ENCODE peak calls at places on chromosome 20, in six cellular contexts. One of them, this sample, is unnamed.

GRCh38 chr20:61230-61629 is 26.2 kb upstream of the DEFB125 start:
- DNase-seq in esophagus squamous epithelium: no peak
- DNase-seq in fibroblast of pulmonary artery: no peak
- DNase-seq in HFFc6: no peak
- DNase-seq in cardiac muscle cell: no peak
- DNase-seq in A549: no peak
- DNase-seq in this sample: no peak

GRCh38 chr20:58555078-58555765 is 40.0 kb upstream of the APCDD1L start:
- DNase-seq in esophagus squamous epithelium: no peak
- DNase-seq in fibroblast of pulmonary artery: peak
- DNase-seq in HFFc6: peak
- DNase-seq in cardiac muscle cell: no peak
- DNase-seq in A549: peak
- DNase-seq in this sample: no peak

GRCh38 chr20:45776931-45777330 is 14.8 kb downstream of the WFDC3 start:
- DNase-seq in esophagus squamous epithelium: no peak
- DNase-seq in fibroblast of pulmonary artery: no peak
- DNase-seq in HFFc6: no peak
- DNase-seq in cardiac muscle cell: no peak
- DNase-seq in A549: no peak
- DNase-seq in this sample: no peak

GRCh38 chr20:36202891-36203338 is 33.4 kb upstream of the AAR2 start:
- DNase-seq in esophagus squamous epithelium: no peak
- DNase-seq in fibroblast of pulmonary artery: peak
- DNase-seq in HFFc6: peak
- DNase-seq in cardiac muscle cell: peak
- DNase-seq in A549: peak
- DNase-seq in this sample: peak

GRCh38 chr20:25023316-25023715 is 30.8 kb upstream of the APMAP start:
- DNase-seq in esophagus squamous epithelium: no peak
- DNase-seq in fibroblast of pulmonary artery: no peak
- DNase-seq in HFFc6: no peak
- DNase-seq in cardiac muscle cell: no peak
- DNase-seq in A549: no peak
- DNase-seq in this sample: no peak

GRCh38 chr20:59665656-59666555 is 61.6 kb downstream of the PHACTR3 start:
- DNase-seq in esophagus squamous epithelium: no peak
- DNase-seq in fibroblast of pulmonary artery: no peak
- DNase-seq in HFFc6: no peak
- DNase-seq in cardiac muscle cell: no peak
- DNase-seq in A549: no peak
- DNase-seq in this sample: peak

GRCh38 chr20:56200456-56200855 is 48.1 kb upstream of the MC3R start:
- DNase-seq in esophagus squamous epithelium: no peak
- DNase-seq in fibroblast of pulmonary artery: no peak
- DNase-seq in HFFc6: no peak
- DNase-seq in cardiac muscle cell: no peak
- DNase-seq in A549: no peak
- DNase-seq in this sample: no peak

GRCh38 chr20:58094160-58094559 is 134.3 kb downstream of the ANKRD60 start:
- DNase-seq in esophagus squamous epithelium: no peak
- DNase-seq in fibroblast of pulmonary artery: no peak
- DNase-seq in HFFc6: no peak
- DNase-seq in cardiac muscle cell: no peak
- DNase-seq in A549: no peak
- DNase-seq in this sample: no peak

GRCh38 chr20:60784321-60784720 is 467.7 kb upstream of the CDH4 start:
- DNase-seq in esophagus squamous epithelium: no peak
- DNase-seq in fibroblast of pulmonary artery: no peak
- DNase-seq in HFFc6: no peak
- DNase-seq in cardiac muscle cell: no peak
- DNase-seq in A549: no peak
- DNase-seq in this sample: no peak

GRCh38 chr20:38804682-38805501 is 605 bp upstream of the PPP1R16B start:
- DNase-seq in esophagus squamous epithelium: no peak
- DNase-seq in fibroblast of pulmonary artery: peak
- DNase-seq in HFFc6: no peak
- DNase-seq in cardiac muscle cell: no peak
- DNase-seq in A549: no peak
- DNase-seq in this sample: no peak

GRCh38 chr20:36339646-36340592 is 33.8 kb downstream of the DLGAP4 start:
- DNase-seq in esophagus squamous epithelium: no peak
- DNase-seq in fibroblast of pulmonary artery: no peak
- DNase-seq in HFFc6: no peak
- DNase-seq in cardiac muscle cell: no peak
- DNase-seq in A549: no peak
- DNase-seq in this sample: no peak

GRCh38 chr20:35269055-35269781 is 8.7 kb downstream of the MMP24OS start:
- DNase-seq in esophagus squamous epithelium: no peak
- DNase-seq in fibroblast of pulmonary artery: peak
- DNase-seq in HFFc6: peak
- DNase-seq in cardiac muscle cell: peak
- DNase-seq in A549: peak
- DNase-seq in this sample: no peak

DNA sequence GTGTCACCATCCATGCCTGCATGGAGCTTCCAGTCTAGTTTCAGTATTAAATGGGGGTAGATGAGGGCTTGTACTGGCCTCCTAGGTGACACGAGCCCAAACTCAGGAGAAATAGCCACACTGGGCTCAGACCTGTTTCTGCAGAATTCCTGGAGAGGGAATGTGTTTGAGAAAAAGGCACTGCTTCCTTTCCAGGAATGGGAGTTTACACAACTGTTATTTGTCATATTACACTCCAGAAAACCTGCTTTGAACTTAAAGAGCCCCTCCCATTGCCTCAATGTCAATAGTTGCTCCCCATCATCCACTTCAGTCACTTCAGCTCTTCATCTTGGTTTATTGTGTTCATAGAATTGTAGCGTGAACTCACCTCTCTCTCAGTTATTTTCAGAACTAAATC is 151.5 kb downstream of the CFAP61 start:
- DNase-seq in esophagus squamous epithelium: no peak
- DNase-seq in fibroblast of pulmonary artery: no peak
- DNase-seq in HFFc6: no peak
- DNase-seq in cardiac muscle cell: no peak
- DNase-seq in A549: no peak
- DNase-seq in this sample: no peak
- TF ChIP-seq CTCF in esophagus squamous epithelium: no peak
- TF ChIP-seq CTCF in fibroblast of pulmonary artery: no peak
- TF ChIP-seq CTCF in HFFc6: no peak
- TF ChIP-seq CTCF in cardiac muscle cell: no peak
- TF ChIP-seq CTCF in A549: no peak
- TF ChIP-seq CTCF in this sample: no peak

GRCh38 chr20:49459684-49460083 is 22.8 kb downstream of the KCNB1 start:
- DNase-seq in esophagus squamous epithelium: no peak
- DNase-seq in fibroblast of pulmonary artery: no peak
- DNase-seq in HFFc6: no peak
- DNase-seq in cardiac muscle cell: no peak
- DNase-seq in A549: no peak
- DNase-seq in this sample: no peak
- TF ChIP-seq CTCF in esophagus squamous epithelium: no peak
- TF ChIP-seq CTCF in fibroblast of pulmonary artery: no peak
- TF ChIP-seq CTCF in HFFc6: no peak
- TF ChIP-seq CTCF in cardiac muscle cell: no peak
- TF ChIP-seq CTCF in A549: no peak
- TF ChIP-seq CTCF in this sample: no peak

GRCh38 chr20:53547664-53548239 is 45.9 kb downstream of the ZNF217 start:
- DNase-seq in esophagus squamous epithelium: no peak
- DNase-seq in fibroblast of pulmonary artery: peak
- DNase-seq in HFFc6: peak
- DNase-seq in cardiac muscle cell: peak
- DNase-seq in A549: peak
- DNase-seq in this sample: no peak
- TF ChIP-seq CTCF in esophagus squamous epithelium: peak
- TF ChIP-seq CTCF in fibroblast of pulmonary artery: peak
- TF ChIP-seq CTCF in HFFc6: peak
- TF ChIP-seq CTCF in cardiac muscle cell: peak
- TF ChIP-seq CTCF in A549: peak
- TF ChIP-seq CTCF in this sample: peak

GRCh38 chr20:32439132-32439829 is 81.2 kb downstream of the ASXL1 start:
- DNase-seq in esophagus squamous epithelium: no peak
- DNase-seq in fibroblast of pulmonary artery: peak
- DNase-seq in HFFc6: peak
- DNase-seq in cardiac muscle cell: no peak
- DNase-seq in A549: no peak
- DNase-seq in this sample: peak
- TF ChIP-seq CTCF in esophagus squamous epithelium: no peak
- TF ChIP-seq CTCF in fibroblast of pulmonary artery: no peak
- TF ChIP-seq CTCF in HFFc6: peak
- TF ChIP-seq CTCF in cardiac muscle cell: no peak
- TF ChIP-seq CTCF in A549: no peak
- TF ChIP-seq CTCF in this sample: no peak

GRCh38 chr20:62137092-62137384 is 6.2 kb downstream of the PSMA7 start:
- DNase-seq in esophagus squamous epithelium: no peak
- DNase-seq in fibroblast of pulmonary artery: no peak
- DNase-seq in HFFc6: no peak
- DNase-seq in cardiac muscle cell: no peak
- DNase-seq in A549: no peak
- DNase-seq in this sample: no peak
- TF ChIP-seq CTCF in esophagus squamous epithelium: no peak
- TF ChIP-seq CTCF in fibroblast of pulmonary artery: no peak
- TF ChIP-seq CTCF in HFFc6: peak
- TF ChIP-seq CTCF in cardiac muscle cell: no peak
- TF ChIP-seq CTCF in A549: no peak
- TF ChIP-seq CTCF in this sample: no peak